ENCODE peak calls at places on chromosomes 3 and 15, in eight cellular contexts. H is foreskin keratinocyte, L is heart right ventricle, U is aorta, S is ovary, C is mucosa of descending colon, M is GM12878, K is A549. G is an unnamed sample.
A peak's percentile ranks its signal among the peaks of the same experiment; 100 is the strongest.

GRCh38 chr3:127216415-127217261 is 23.7 kb downstream of the PRR23E start:
- DNase-seq in C (no peak), K (no peak), U (no peak), L (no peak), M (peak; percentile 62), S (no peak), H (no peak), G (no peak)

GRCh38 chr15:57158589-57158988 is 217.7 kb upstream of the CGNL1 start:
- DNase-seq in L (no peak), U (no peak), K (peak; percentile 13), H (peak; percentile 67), C (no peak), S (no peak), M (no peak), G (no peak)

GRCh38 chr3:55518451-55518850 is 31.3 kb upstream of the WNT5A start:
- DNase-seq in S (no peak), M (no peak), C (no peak), K (no peak), L (no peak), U (no peak), H (peak; percentile 65), G (no peak)

GRCh38 chr3:141051641-141052569 is 758 bp downstream of the SPSB4 start:
- DNase-seq in K (peak; percentile 37), C (no peak), H (peak; percentile 45), U (peak; percentile 83), L (peak; percentile 43), M (no peak), S (no peak), G (no peak)

GRCh38 chr3:42376397-42376798 is 34.0 kb downstream of the LYZL4 start:
- DNase-seq in H (peak; percentile 80), S (no peak), U (no peak), L (no peak), C (no peak), K (no peak), M (no peak), G (no peak)

GRCh38 chr3:44612678-44613077 is 12.2 kb upstream of the ZNF197 start:
- DNase-seq in K (no peak), L (no peak), C (no peak), M (no peak), U (no peak), H (no peak), S (no peak), G (no peak)

GRCh38 chr15:69529141-69529540 is 76.5 kb downstream of the RPLP1 start:
- DNase-seq in S (no peak), U (no peak), M (no peak), C (no peak), H (no peak), L (no peak), K (no peak), G (no peak)

GRCh38 chr15:95446854-95447253 is 883.6 kb upstream of the NR2F2 start:
- DNase-seq in M (peak; percentile 52), L (no peak), U (no peak), C (no peak), S (no peak), K (no peak), H (no peak), G (no peak)

GRCh38 chr3:158731938-158732855 is at the start of gene RARRES1:
- DNase-seq in U (peak; percentile 90), H (no peak), S (peak; percentile 72), L (peak; percentile 72), C (peak; percentile 83), K (peak; percentile 70), M (no peak), G (peak; percentile 43)

GRCh38 chr3:150013801-150014200 is 43.1 kb upstream of the PFN2 start:
- DNase-seq in K (no peak), S (no peak), H (no peak), L (no peak), U (no peak), M (no peak), C (no peak), G (no peak)

GRCh38 chr15:40333922-40334492 is 6.7 kb downstream of the CCDC9B start:
- DNase-seq in L (peak; percentile 65), H (no peak), S (no peak), C (peak; percentile 74), M (no peak), U (peak; percentile 84), K (no peak), G (peak; percentile 67)

GRCh38 chr3:69510481-69511031 is 124.7 kb upstream of the FRMD4B start:
- DNase-seq in L (no peak), U (no peak), M (no peak), H (peak; percentile 8), K (no peak), C (no peak), S (no peak), G (no peak)

GRCh38 chr3:123290962-123291361 is 89.2 kb downstream of the SEC22A start:
- DNase-seq in L (no peak), K (no peak), U (peak; percentile 55), S (no peak), M (no peak), C (no peak), H (no peak), G (no peak)

GRCh38 chr15:90414408-90415028 is 26.5 kb downstream of the IQGAP1 start:
- DNase-seq in C (no peak), H (peak; percentile 67), S (no peak), M (no peak), U (no peak), K (peak; percentile 41), L (no peak), G (no peak)

GRCh38 chr15:81959196-81959595 is 86.6 kb downstream of the MEX3B start:
- DNase-seq in H (no peak), M (no peak), L (no peak), S (no peak), K (no peak), C (no peak), U (no peak), G (no peak)

GRCh38 chr3:156577731-156578130 is 22.8 kb upstream of the SSR3 start:
- DNase-seq in K (no peak), M (no peak), H (peak; percentile 77), S (no peak), C (no peak), L (no peak), U (no peak), G (no peak)

GRCh38 chr15:76253851-76254440 is 57.3 kb downstream of the ETFA start:
- DNase-seq in S (no peak), U (no peak), K (no peak), C (no peak), L (no peak), M (no peak), H (no peak), G (no peak)
- H3K4me1 ChIP-seq in S (no peaks in the 10 kb centered on the region), U (no peaks in the 10 kb centered on the region), K (no peaks in the 10 kb centered on the region), C (no peaks in the 10 kb centered on the region), L (peaks cover 13% of the 10 kb centered on the region), M (no peaks in the 10 kb centered on the region), H (no peaks in the 10 kb centered on the region), G (no peaks in the 10 kb centered on the region)

DNA sequence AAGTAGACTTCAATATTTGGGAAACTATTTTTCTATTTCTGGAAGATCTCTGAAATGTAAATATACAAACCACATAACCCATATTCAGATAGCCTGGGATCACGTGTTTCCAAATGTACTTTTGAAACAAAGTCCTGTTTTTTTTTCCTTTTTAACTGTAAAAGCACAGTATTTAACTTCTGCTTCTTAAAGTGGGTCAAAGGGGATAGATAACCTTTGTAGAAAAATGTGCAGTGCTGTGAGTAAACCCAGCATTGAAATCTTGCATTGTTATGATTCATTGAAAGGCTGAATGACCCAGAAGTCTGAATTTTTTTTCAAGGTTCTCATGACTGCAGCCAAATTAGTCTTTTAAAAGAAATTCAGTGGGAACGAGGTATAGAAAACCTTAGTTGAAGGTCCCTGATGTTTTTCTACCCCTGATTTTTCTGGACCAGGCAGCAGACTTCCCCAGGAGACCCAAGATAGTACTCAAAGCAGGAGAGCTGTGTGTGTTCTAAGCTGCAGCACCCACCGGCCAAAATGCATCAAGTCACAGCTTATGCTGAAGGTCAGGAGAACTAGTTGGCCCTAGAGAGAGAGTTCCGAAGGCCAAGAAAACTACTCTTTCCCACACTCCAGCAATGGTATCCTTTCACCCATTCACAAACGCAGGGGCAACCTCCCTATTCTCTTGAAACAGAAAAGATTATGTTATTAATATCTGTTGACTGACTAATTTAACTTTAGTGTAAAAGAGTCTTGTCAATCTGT is 43.6 kb upstream of the APH1B start:
- DNase-seq in H (peak; percentile 63), L (no peak), M (no peak), U (no peak), C (no peak), K (peak; percentile 32), S (no peak), G (no peak)
- H3K4me1 ChIP-seq in H (peaks cover 48% of the 10 kb centered on the region), L (peaks cover 47% of the 10 kb centered on the region), M (peaks cover 26% of the 10 kb centered on the region), U (no peaks in the 10 kb centered on the region), C (peaks cover 12% of the 10 kb centered on the region), K (peaks cover 64% of the 10 kb centered on the region), S (peaks cover 14% of the 10 kb centered on the region), G (no peaks in the 10 kb centered on the region)

GRCh38 chr15:29556385-29556784 is 265.9 kb downstream of the TJP1 start:
- DNase-seq in H (no peak), L (no peak), U (no peak), K (no peak), S (no peak), C (no peak), M (no peak), G (no peak)

GRCh38 chr15:29558261-29558660 is 264.0 kb downstream of the TJP1 start:
- DNase-seq in L (no peak), U (no peak), H (no peak), S (no peak), M (no peak), K (no peak), C (no peak), G (no peak)

GRCh38 chr15:29563112-29563511 is 259.2 kb downstream of the TJP1 start:
- DNase-seq in C (no peak), L (no peak), S (no peak), M (no peak), K (no peak), H (no peak), U (no peak), G (no peak)

GRCh38 chr15:29560896-29561295 is 261.4 kb downstream of the TJP1 start:
- DNase-seq in S (no peak), H (no peak), K (no peak), M (no peak), U (no peak), C (no peak), L (no peak), G (no peak)
- H3K4me1 ChIP-seq in S (no peaks in the 10 kb centered on the region), H (no peaks in the 10 kb centered on the region), K (no peaks in the 10 kb centered on the region), M (no peaks in the 10 kb centered on the region), U (no peaks in the 10 kb centered on the region), C (no peaks in the 10 kb centered on the region), L (no peaks in the 10 kb centered on the region), G (no peaks in the 10 kb centered on the region)

GRCh38 chr15:25244731-25245585 is 193.9 kb downstream of the UBE3A start:
- DNase-seq in K (no peak), H (no peak), C (peak; percentile 28), M (no peak), S (peak; percentile 3), U (peak; percentile 48), L (peak; percentile 3), G (peak; percentile 38)

GRCh38 chr15:25241241-25241801 is 197.5 kb downstream of the UBE3A start:
- DNase-seq in K (no peak), C (peak; percentile 22), H (no peak), L (peak; percentile 1), S (no peak), U (peak; percentile 32), M (no peak), G (peak; percentile 29)

GRCh38 chr15:25243800-25244097 is 195.1 kb downstream of the UBE3A start:
- DNase-seq in U (peak; percentile 45), M (no peak), H (no peak), C (peak; percentile 18), K (no peak), L (peak; percentile 2), S (peak; percentile 2), G (peak; percentile 7)

GRCh38 chr15:25242166-25242879 is 196.5 kb downstream of the UBE3A start:
- DNase-seq in U (peak; percentile 35), L (peak; percentile 1), C (peak; percentile 29), M (no peak), K (no peak), S (peak; percentile 2), H (no peak), G (peak; percentile 1)

GRCh38 chr15:25242957-25243799 is 195.6 kb downstream of the UBE3A start:
- DNase-seq in C (peak; percentile 25), S (no peak), M (no peak), L (peak; percentile 7), U (peak; percentile 43), K (no peak), H (no peak), G (no peak)
- H3K4me1 ChIP-seq in C (no peaks in the 10 kb centered on the region), S (no peaks in the 10 kb centered on the region), M (no peaks in the 10 kb centered on the region), L (no peaks in the 10 kb centered on the region), U (no peaks in the 10 kb centered on the region), K (no peaks in the 10 kb centered on the region), H (no peaks in the 10 kb centered on the region), G (no peaks in the 10 kb centered on the region)

G was measured in pancreas.